ENCODE peak calls at places on chromosomes 3 and 15, in seven cellular contexts. C is activated CD8-positive, alpha-beta T cell treated with anti-CD3 and anti-CD28 coated beads for 36 hours; R is AG10803; Z is GM20000; E is HCEC 1CT; F is left lung; D is right atrium auricular region. P is an unnamed sample.

GRCh38 chr3:186789554-186790260 is 6.3 kb downstream of the EIF4A2 start:
- DNase-seq in C (no peak), R (no peak), Z (no peak), E (no peak), F (no peak), D (no peak), P (no peak)

GRCh38 chr3:196323723-196324122 is 5.7 kb upstream of the DYNLT2B start:
- DNase-seq in C (no peak), R (peak), Z (no peak), E (no peak), F (no peak), D (no peak), P (no peak)

GRCh38 chr3:98180311-98180710 is 13.8 kb downstream of the OR5H15 start:
- DNase-seq in C (no peak), R (no peak), Z (no peak), E (no peak), F (no peak), D (no peak), P (no peak)

GRCh38 chr3:24492971-24493551 is 1.6 kb downstream of the THRB start:
- DNase-seq in C (no peak), R (no peak), Z (no peak), E (no peak), F (no peak), D (no peak), P (no peak)

GRCh38 chr3:188256764-188257163 is 102.8 kb downstream of the LPP start:
- DNase-seq in C (no peak), R (no peak), Z (no peak), E (no peak), F (no peak), D (no peak), P (no peak)

GRCh38 chr3:31713820-31714511 is 181.2 kb downstream of the STT3B start:
- DNase-seq in C (no peak), R (no peak), Z (no peak), E (no peak), F (no peak), D (no peak), P (no peak)

GRCh38 chr15:99408236-99409096 is 157.2 kb downstream of the LRRC28 start:
- DNase-seq in C (no peak), R (peak), Z (no peak), E (no peak), F (no peak), D (peak), P (peak)

GRCh38 chr3:26437678-26438077 is 184.9 kb upstream of the LRRC3B start:
- DNase-seq in C (no peak), R (no peak), Z (no peak), E (peak), F (no peak), D (no peak), P (peak)

GRCh38 chr15:63291507-63291906 is 14.1 kb downstream of the APH1B start:
- DNase-seq in C (no peak), R (peak), Z (no peak), E (peak), F (no peak), D (no peak), P (peak)